ENCODE peak calls at places on chromosomes 6 and 20, in five cellular contexts. One of them, this sample, is unnamed.

GRCh38 chr6:144931172-144932035 is 646.3 kb downstream of the UTRN start:
- DNase-seq in colonic mucosa: peak
- DNase-seq in caudate nucleus: no peak
- DNase-seq in GM12878: no peak
- DNase-seq in neuronal stem cell: no peak
- DNase-seq in this sample: no peak

GRCh38 chr6:142838821-142839685 is 105.9 kb downstream of the HIVEP2 start:
- DNase-seq in colonic mucosa: no peak
- DNase-seq in caudate nucleus: no peak
- DNase-seq in GM12878: no peak
- DNase-seq in neuronal stem cell: no peak
- DNase-seq in this sample: no peak

GRCh38 chr20:1866834-1867233 is 28.4 kb upstream of the SIRPA start:
- DNase-seq in colonic mucosa: no peak
- DNase-seq in caudate nucleus: no peak
- DNase-seq in GM12878: no peak
- DNase-seq in neuronal stem cell: no peak
- DNase-seq in this sample: no peak

GRCh38 chr20:45306431-45306982 is at the start of gene RBPJL:
- DNase-seq in colonic mucosa: no peak
- DNase-seq in caudate nucleus: no peak
- DNase-seq in GM12878: no peak
- DNase-seq in neuronal stem cell: no peak
- DNase-seq in this sample: no peak

GRCh38 chr6:168215121-168215808 is 104.3 kb downstream of the DACT2 start:
- DNase-seq in colonic mucosa: no peak
- DNase-seq in caudate nucleus: no peak
- DNase-seq in GM12878: no peak
- DNase-seq in neuronal stem cell: no peak
- DNase-seq in this sample: no peak

GRCh38 chr6:84696181-84696580 is 68.2 kb downstream of the TBX18 start:
- DNase-seq in colonic mucosa: no peak
- DNase-seq in caudate nucleus: no peak
- DNase-seq in GM12878: no peak
- DNase-seq in neuronal stem cell: no peak
- DNase-seq in this sample: no peak

GRCh38 chr6:81565071-81565470 is 187.4 kb downstream of the TENT5A start:
- DNase-seq in colonic mucosa: no peak
- DNase-seq in caudate nucleus: no peak
- DNase-seq in GM12878: no peak
- DNase-seq in neuronal stem cell: no peak
- DNase-seq in this sample: no peak

GRCh38 chr6:44221961-44222335 is 1.4 kb upstream of the SLC29A1 start:
- DNase-seq in colonic mucosa: no peak
- DNase-seq in caudate nucleus: no peak
- DNase-seq in GM12878: no peak
- DNase-seq in neuronal stem cell: no peak
- DNase-seq in this sample: no peak

GRCh38 chr6:75422024-75422639 is 71.5 kb downstream of the FILIP1 start:
- DNase-seq in colonic mucosa: no peak
- DNase-seq in caudate nucleus: no peak
- DNase-seq in GM12878: no peak
- DNase-seq in neuronal stem cell: no peak
- DNase-seq in this sample: no peak

GRCh38 chr20:13819885-13820645 is 35.2 kb downstream of the NDUFAF5 start:
- DNase-seq in colonic mucosa: peak
- DNase-seq in caudate nucleus: no peak
- DNase-seq in GM12878: no peak
- DNase-seq in neuronal stem cell: peak
- DNase-seq in this sample: no peak

GRCh38 chr20:9615766-9616454 is 101.5 kb downstream of the LAMP5 start:
- DNase-seq in colonic mucosa: no peak
- DNase-seq in caudate nucleus: no peak
- DNase-seq in GM12878: peak
- DNase-seq in neuronal stem cell: no peak
- DNase-seq in this sample: no peak

GRCh38 chr6:141677598-141678211 is 455.0 kb upstream of the GJE1 start:
- DNase-seq in colonic mucosa: no peak
- DNase-seq in caudate nucleus: no peak
- DNase-seq in GM12878: no peak
- DNase-seq in neuronal stem cell: peak
- DNase-seq in this sample: no peak

GRCh38 chr6:56380476-56380875 is 133.1 kb upstream of the COL21A1 start:
- DNase-seq in colonic mucosa: no peak
- DNase-seq in caudate nucleus: no peak
- DNase-seq in GM12878: no peak
- DNase-seq in neuronal stem cell: no peak
- DNase-seq in this sample: no peak

GRCh38 chr20:36629719-36630340 is 16.2 kb downstream of the SLA2 start:
- DNase-seq in colonic mucosa: no peak
- DNase-seq in caudate nucleus: no peak
- DNase-seq in GM12878: no peak
- DNase-seq in neuronal stem cell: no peak
- DNase-seq in this sample: no peak

GRCh38 chr6:101413773-101414172 is 20.3 kb downstream of the GRIK2 start:
- DNase-seq in colonic mucosa: no peak
- DNase-seq in caudate nucleus: no peak
- DNase-seq in GM12878: no peak
- DNase-seq in neuronal stem cell: no peak
- DNase-seq in this sample: no peak

GRCh38 chr6:158848441-158848840 is 29.3 kb upstream of the EZR start:
- DNase-seq in colonic mucosa: no peak
- DNase-seq in caudate nucleus: no peak
- DNase-seq in GM12878: no peak
- DNase-seq in neuronal stem cell: no peak
- DNase-seq in this sample: no peak

GRCh38 chr20:58515240-58516212 is at the start of gene APCDD1L:
- DNase-seq in colonic mucosa: no peak
- DNase-seq in caudate nucleus: peak
- DNase-seq in GM12878: no peak
- DNase-seq in neuronal stem cell: peak
- DNase-seq in this sample: no peak

GRCh38 chr6:51915098-51915497 is 172.3 kb downstream of the PKHD1 start:
- DNase-seq in colonic mucosa: no peak
- DNase-seq in caudate nucleus: no peak
- DNase-seq in GM12878: no peak
- DNase-seq in neuronal stem cell: no peak
- DNase-seq in this sample: no peak

GRCh38 chr20:887137-887536 is 29.0 kb downstream of the ANGPT4 start:
- DNase-seq in colonic mucosa: no peak
- DNase-seq in caudate nucleus: no peak
- DNase-seq in GM12878: no peak
- DNase-seq in neuronal stem cell: no peak
- DNase-seq in this sample: no peak

GRCh38 chr20:51860015-51860882 is 57.9 kb upstream of the SALL4 start:
- DNase-seq in colonic mucosa: peak
- DNase-seq in caudate nucleus: no peak
- DNase-seq in GM12878: no peak
- DNase-seq in neuronal stem cell: no peak
- DNase-seq in this sample: no peak
- H3K27ac ChIP-seq in colonic mucosa: no peak
- H3K27ac ChIP-seq in caudate nucleus: no peak
- H3K27ac ChIP-seq in GM12878: no peak
- H3K27ac ChIP-seq in neuronal stem cell: no peak
- H3K27ac ChIP-seq in this sample: no peak

GRCh38 chr6:169890049-169890448 is 138.6 kb downstream of the ERMARD start:
- DNase-seq in colonic mucosa: no peak
- DNase-seq in caudate nucleus: no peak
- DNase-seq in GM12878: no peak
- DNase-seq in neuronal stem cell: no peak
- DNase-seq in this sample: no peak

GRCh38 chr6:169885131-169885530 is 133.7 kb downstream of the ERMARD start:
- DNase-seq in colonic mucosa: no peak
- DNase-seq in caudate nucleus: no peak
- DNase-seq in GM12878: no peak
- DNase-seq in neuronal stem cell: no peak
- DNase-seq in this sample: no peak

GRCh38 chr6:169885831-169886230 is 134.4 kb downstream of the ERMARD start:
- DNase-seq in colonic mucosa: peak
- DNase-seq in caudate nucleus: no peak
- DNase-seq in GM12878: no peak
- DNase-seq in neuronal stem cell: no peak
- DNase-seq in this sample: no peak

GRCh38 chr6:169886631-169887227 is 135.3 kb downstream of the ERMARD start:
- DNase-seq in colonic mucosa: no peak
- DNase-seq in caudate nucleus: no peak
- DNase-seq in GM12878: no peak
- DNase-seq in neuronal stem cell: no peak
- DNase-seq in this sample: no peak

GRCh38 chr6:169887529-169888140 is 136.2 kb downstream of the ERMARD start:
- DNase-seq in colonic mucosa: no peak
- DNase-seq in caudate nucleus: no peak
- DNase-seq in GM12878: no peak
- DNase-seq in neuronal stem cell: no peak
- DNase-seq in this sample: no peak
- H3K27ac ChIP-seq in colonic mucosa: no peak
- H3K27ac ChIP-seq in caudate nucleus: no peak
- H3K27ac ChIP-seq in GM12878: no peak
- H3K27ac ChIP-seq in neuronal stem cell: no peak
- H3K27ac ChIP-seq in this sample: no peak

GRCh38 chr6:25006075-25006474 is 70.3 kb upstream of the RIPOR2 start:
- DNase-seq in colonic mucosa: no peak
- DNase-seq in caudate nucleus: no peak
- DNase-seq in GM12878: no peak
- DNase-seq in neuronal stem cell: no peak
- DNase-seq in this sample: no peak
- H3K27ac ChIP-seq in colonic mucosa: peak
- H3K27ac ChIP-seq in caudate nucleus: peak
- H3K27ac ChIP-seq in GM12878: no peak
- H3K27ac ChIP-seq in neuronal stem cell: no peak
- H3K27ac ChIP-seq in this sample: peak

GRCh38 chr6:136927313-136927712 is 5.2 kb downstream of the SLC35D3 start:
- DNase-seq in colonic mucosa: no peak
- DNase-seq in caudate nucleus: no peak
- DNase-seq in GM12878: no peak
- DNase-seq in neuronal stem cell: peak
- DNase-seq in this sample: no peak
- H3K27ac ChIP-seq in colonic mucosa: no peak
- H3K27ac ChIP-seq in caudate nucleus: no peak
- H3K27ac ChIP-seq in GM12878: no peak
- H3K27ac ChIP-seq in neuronal stem cell: no peak
- H3K27ac ChIP-seq in this sample: no peak

DNA sequence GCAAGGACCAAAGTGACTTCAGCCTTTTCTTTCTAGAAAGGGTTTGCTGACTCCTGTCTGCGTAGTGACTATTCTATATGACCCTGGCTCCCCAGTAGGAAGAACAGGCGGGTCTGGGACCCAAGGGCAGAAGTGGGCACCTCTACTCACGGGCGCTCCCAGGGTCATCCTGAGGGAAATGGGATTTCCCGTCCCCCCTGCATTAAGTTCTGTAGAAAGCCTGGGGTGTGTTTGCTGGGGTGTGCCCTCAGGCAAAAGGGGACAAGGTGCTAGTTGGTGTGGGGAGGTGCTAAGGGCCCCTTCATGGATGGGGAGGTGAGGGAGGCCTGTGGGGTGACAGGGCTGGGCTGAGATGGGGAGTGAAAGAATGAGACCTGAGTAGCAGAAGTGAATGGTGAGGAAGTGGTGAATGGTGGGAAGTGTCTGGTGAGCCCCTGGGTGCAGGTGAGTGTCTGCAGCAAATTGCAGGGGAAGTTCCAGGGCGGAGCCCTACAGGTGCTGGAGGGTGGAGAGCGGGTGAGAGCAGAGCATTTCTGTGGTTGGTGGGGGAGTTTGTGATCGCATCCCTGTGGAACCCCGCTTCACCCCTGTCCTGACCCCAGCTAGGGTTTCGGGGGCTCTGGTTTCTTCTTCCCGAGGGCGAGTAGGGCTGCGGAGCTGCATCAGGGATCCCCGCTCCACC is 21.1 kb downstream of the RAET1L start:
- DNase-seq in colonic mucosa: no peak
- DNase-seq in caudate nucleus: no peak
- DNase-seq in GM12878: no peak
- DNase-seq in neuronal stem cell: no peak
- DNase-seq in this sample: no peak
- H3K27ac ChIP-seq in colonic mucosa: no peak
- H3K27ac ChIP-seq in caudate nucleus: no peak
- H3K27ac ChIP-seq in GM12878: no peak
- H3K27ac ChIP-seq in neuronal stem cell: no peak
- H3K27ac ChIP-seq in this sample: no peak

GRCh38 chr6:30750379-30750668 is 6.0 kb upstream of the IER3 start:
- DNase-seq in colonic mucosa: no peak
- DNase-seq in caudate nucleus: no peak
- DNase-seq in GM12878: no peak
- DNase-seq in neuronal stem cell: no peak
- DNase-seq in this sample: no peak

GRCh38 chr6:30748851-30749540 is 4.6 kb upstream of the IER3 start:
- DNase-seq in colonic mucosa: peak
- DNase-seq in caudate nucleus: no peak
- DNase-seq in GM12878: no peak
- DNase-seq in neuronal stem cell: no peak
- DNase-seq in this sample: no peak

GRCh38 chr6:30748301-30748769 is 4.0 kb upstream of the IER3 start:
- DNase-seq in colonic mucosa: peak
- DNase-seq in caudate nucleus: no peak
- DNase-seq in GM12878: no peak
- DNase-seq in neuronal stem cell: no peak
- DNase-seq in this sample: no peak

GRCh38 chr6:30747300-30747687 is 2.9 kb upstream of the IER3 start:
- DNase-seq in colonic mucosa: no peak
- DNase-seq in caudate nucleus: no peak
- DNase-seq in GM12878: no peak
- DNase-seq in neuronal stem cell: no peak
- DNase-seq in this sample: no peak

GRCh38 chr6:30749554-30750378 is 5.4 kb upstream of the IER3 start:
- DNase-seq in colonic mucosa: peak
- DNase-seq in caudate nucleus: no peak
- DNase-seq in GM12878: no peak
- DNase-seq in neuronal stem cell: no peak
- DNase-seq in this sample: no peak
- H3K27ac ChIP-seq in colonic mucosa: peak
- H3K27ac ChIP-seq in caudate nucleus: no peak
- H3K27ac ChIP-seq in GM12878: no peak
- H3K27ac ChIP-seq in neuronal stem cell: no peak
- H3K27ac ChIP-seq in this sample: no peak

GRCh38 chr6:4582506-4582905 is 193.7 kb upstream of the CDYL start:
- DNase-seq in colonic mucosa: no peak
- DNase-seq in caudate nucleus: no peak
- DNase-seq in GM12878: no peak
- DNase-seq in neuronal stem cell: no peak
- DNase-seq in this sample: no peak
- H3K27ac ChIP-seq in colonic mucosa: no peak
- H3K27ac ChIP-seq in caudate nucleus: no peak
- H3K27ac ChIP-seq in GM12878: no peak
- H3K27ac ChIP-seq in neuronal stem cell: no peak
- H3K27ac ChIP-seq in this sample: no peak

DNA sequence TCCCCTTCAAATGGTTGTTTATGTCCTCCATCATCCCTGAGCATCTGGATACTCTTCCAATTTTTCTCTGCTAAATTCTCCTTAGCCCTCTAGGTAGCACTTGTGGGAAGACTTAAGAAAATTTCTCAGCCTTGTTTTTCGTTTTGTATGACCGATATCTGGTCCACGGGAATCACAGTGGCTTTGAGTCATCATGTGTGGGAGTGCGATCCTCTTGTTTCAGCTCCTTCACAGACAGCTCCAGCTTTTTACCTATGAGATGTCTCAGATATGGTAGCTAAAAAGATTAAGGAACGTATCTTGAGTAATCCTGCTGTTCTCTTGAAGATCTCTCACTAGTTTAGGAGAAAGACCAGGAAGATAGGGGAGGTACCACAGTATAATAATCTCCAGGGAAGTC is 196.1 kb downstream of the GRM1 start:
- DNase-seq in colonic mucosa: no peak
- DNase-seq in caudate nucleus: no peak
- DNase-seq in GM12878: no peak
- DNase-seq in neuronal stem cell: no peak
- DNase-seq in this sample: no peak
- H3K27ac ChIP-seq in colonic mucosa: no peak
- H3K27ac ChIP-seq in caudate nucleus: no peak
- H3K27ac ChIP-seq in GM12878: no peak
- H3K27ac ChIP-seq in neuronal stem cell: no peak
- H3K27ac ChIP-seq in this sample: no peak